ENCODE peak calls at places on chromosomes 1 and 21, in ten cellular contexts. W is cardiac muscle cell, A is H9, S is pancreas, Y is IMR-90, X is tibial artery, U is HCT116, T is heart left ventricle, N is neuronal stem cell, D is heart right ventricle. E is an unnamed sample.

GRCh38 chr1:78072216-78072615 is 26.4 kb downstream of the GIPC2 start:
- DNase-seq in W (no peak), A (no peak), S (no peak), Y (no peak), X (no peak), U (no peak), T (no peak), N (no peak), D (no peak), E (no peak)

GRCh38 chr1:6730473-6730872 is 28.9 kb upstream of the DNAJC11 start:
- DNase-seq in W (no peak), A (peak; percentile 45), S (no peak), Y (no peak), X (no peak), U (no peak), T (no peak), N (no peak), D (no peak), E (no peak)

GRCh38 chr1:11645670-11646265 is 8.5 kb downstream of the FBXO2 start:
- DNase-seq in W (peak; percentile 89), A (peak; percentile 84), S (peak; percentile 60), Y (peak; percentile 60), X (peak; percentile 55), U (peak; percentile 62), T (peak; percentile 76), N (peak; percentile 76), D (peak; percentile 69), E (peak; percentile 74)

GRCh38 chr1:170267317-170267716 is 121.6 kb downstream of the NTMT2 start:
- DNase-seq in W (peak; percentile 10), A (peak; percentile 36), S (no peak), Y (peak; percentile 8), X (no peak), U (peak; percentile 19), T (no peak), N (no peak), D (no peak), E (no peak)

GRCh38 chr1:117702654-117703053 is 96.8 kb downstream of the TENT5C start:
- DNase-seq in W (no peak), A (no peak), S (no peak), Y (no peak), X (no peak), U (no peak), T (no peak), N (no peak), D (no peak), E (no peak)

GRCh38 chr1:246492611-246493245 is 14.4 kb downstream of the SMYD3 start:
- DNase-seq in W (peak; percentile 87), A (peak; percentile 60), S (peak; percentile 31), Y (peak; percentile 79), X (peak; percentile 29), U (peak; percentile 39), T (peak; percentile 69), N (peak; percentile 39), D (peak; percentile 73), E (no peak)

GRCh38 chr1:36087233-36088123 is 1.2 kb upstream of the ADPRS start:
- DNase-seq in W (no peak), A (peak; percentile 37), S (no peak), Y (no peak), X (no peak), U (no peak), T (no peak), N (no peak), D (no peak), E (no peak)

GRCh38 chr1:173489149-173489600 is 12.0 kb downstream of the PRDX6 start:
- DNase-seq in W (no peak), A (peak; percentile 58), S (no peak), Y (peak; percentile 20), X (no peak), U (no peak), T (no peak), N (no peak), D (no peak), E (no peak)

GRCh38 chr1:87428883-87429282 is 100.2 kb downstream of the LMO4 start:
- DNase-seq in W (no peak), A (no peak), S (no peak), Y (no peak), X (no peak), U (no peak), T (no peak), N (peak; percentile 12), D (no peak), E (no peak)

GRCh38 chr1:64474639-64475038 is 4.7 kb downstream of the CACHD1 start:
- DNase-seq in W (no peak), A (no peak), S (peak; percentile 69), Y (no peak), X (peak; percentile 31), U (no peak), T (peak; percentile 75), N (no peak), D (peak; percentile 38), E (no peak)

GRCh38 chr1:156600733-156601121 is 552 bp downstream of the GPATCH4 start:
- DNase-seq in W (no peak), A (no peak), S (no peak), Y (no peak), X (no peak), U (no peak), T (no peak), N (no peak), D (no peak), E (no peak)

GRCh38 chr21:32387151-32387550 is 5.7 kb downstream of the URB1 start:
- DNase-seq in W (no peak), A (no peak), S (no peak), Y (no peak), X (no peak), U (no peak), T (no peak), N (no peak), D (no peak), E (no peak)

GRCh38 chr1:78146137-78146822 is 100.5 kb downstream of the GIPC2 start:
- DNase-seq in W (no peak), A (no peak), S (no peak), Y (no peak), X (no peak), U (no peak), T (no peak), N (no peak), D (no peak), E (no peak)

GRCh38 chr1:41400235-41400634 is 39.0 kb downstream of the FOXO6 start:
- DNase-seq in W (no peak), A (no peak), S (no peak), Y (no peak), X (no peak), U (no peak), T (no peak), N (no peak), D (no peak), E (no peak)

GRCh38 chr21:42157606-42158310 is 61.2 kb upstream of the ABCG1 start:
- DNase-seq in W (no peak), A (peak; percentile 26), S (no peak), Y (no peak), X (no peak), U (no peak), T (no peak), N (no peak), D (no peak), E (no peak)
- H3K27ac ChIP-seq in W (no peak overlapping the region), A (no peak overlapping the region), S (no peak overlapping the region), Y (no peak overlapping the region), X (no peak overlapping the region), U (no peak overlapping the region), T (no peak overlapping the region), N (no peak overlapping the region), D (no peak overlapping the region), E (no peak overlapping the region)

GRCh38 chr1:114196992-114197907 is 43.6 kb upstream of the SYT6 start:
- DNase-seq in W (no peak), A (no peak), S (no peak), Y (no peak), X (no peak), U (no peak), T (no peak), N (no peak), D (no peak), E (no peak)

GRCh38 chr1:114206392-114206791 is 52.7 kb upstream of the SYT6 start:
- DNase-seq in W (no peak), A (peak; percentile 18), S (no peak), Y (no peak), X (no peak), U (no peak), T (no peak), N (no peak), D (no peak), E (no peak)

GRCh38 chr1:114203722-114204121 is 50.1 kb upstream of the SYT6 start:
- DNase-seq in W (no peak), A (no peak), S (no peak), Y (no peak), X (no peak), U (no peak), T (no peak), N (no peak), D (no peak), E (no peak)

GRCh38 chr1:114199017-114199594 is 45.4 kb upstream of the SYT6 start:
- DNase-seq in W (no peak), A (no peak), S (peak; percentile 12), Y (no peak), X (no peak), U (no peak), T (no peak), N (no peak), D (no peak), E (no peak)

DNA sequence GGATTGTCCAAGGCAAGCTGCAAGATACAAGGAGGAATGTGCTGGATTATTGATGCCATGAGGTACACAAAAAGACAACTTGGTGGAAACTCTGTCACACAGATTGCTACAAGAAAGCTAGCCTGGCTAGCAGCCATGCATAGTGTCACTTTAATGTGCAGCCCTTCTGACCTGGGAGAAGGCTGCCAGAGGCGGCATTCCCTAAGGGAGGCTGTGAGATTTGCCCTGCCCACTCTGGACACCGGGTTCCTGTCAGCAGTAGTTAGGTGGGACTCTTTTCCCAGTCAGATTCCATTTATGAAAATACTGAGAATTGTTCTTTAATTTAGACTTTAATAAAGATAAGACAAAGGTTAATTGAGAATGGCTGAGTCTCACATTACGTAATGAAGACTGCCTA is 47.8 kb upstream of the SYT6 start:
- DNase-seq in W (no peak), A (no peak), S (no peak), Y (no peak), X (no peak), U (no peak), T (no peak), N (no peak), D (no peak), E (no peak)
- H3K27ac ChIP-seq in W (no peak overlapping the region), A (no peak overlapping the region), S (no peak overlapping the region), Y (no peak overlapping the region), X (no peak overlapping the region), U (no peak overlapping the region), T (no peak overlapping the region), N (no peak overlapping the region), D (no peak overlapping the region), E (no peak overlapping the region)

GRCh38 chr21:45320261-45320990 is 32.7 kb upstream of the POFUT2 start:
- DNase-seq in W (no peak), A (peak; percentile 23), S (no peak), Y (no peak), X (no peak), U (no peak), T (peak; percentile 71), N (no peak), D (no peak), E (no peak)
- H3K27ac ChIP-seq in W (peak overlapping the region; percentile 94), A (no peak overlapping the region), S (peak overlapping the region; percentile 7), Y (no peak overlapping the region), X (peak overlapping the region; percentile 99), U (peak overlapping the region; percentile 70), T (peak overlapping the region; percentile 90), N (no peak overlapping the region), D (peak overlapping the region; percentile 87), E (no peak overlapping the region)

DNA sequence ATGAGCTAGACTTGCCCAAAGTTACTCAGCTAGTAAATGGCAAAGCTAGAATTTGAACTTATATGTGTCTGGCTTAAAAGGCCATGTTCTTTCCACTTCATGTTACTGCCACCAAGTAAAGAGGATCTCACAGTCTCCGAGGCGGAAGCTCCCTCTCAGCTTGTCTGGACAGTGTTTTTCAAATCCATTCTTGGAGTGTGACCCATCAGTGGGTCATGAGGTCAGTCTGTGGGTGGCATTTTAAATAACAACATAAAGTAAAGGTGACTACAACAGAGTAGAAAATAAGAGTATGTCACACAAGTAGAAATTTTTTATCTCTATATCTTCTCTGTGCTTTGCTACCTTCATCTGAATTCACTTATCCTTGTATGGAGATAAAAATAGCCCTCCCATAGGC is 3.2 kb upstream of the HMGB4 start:
- DNase-seq in W (no peak), A (no peak), S (no peak), Y (no peak), X (no peak), U (no peak), T (no peak), N (no peak), D (no peak), E (no peak)
- H3K27ac ChIP-seq in W (no peak overlapping the region), A (no peak overlapping the region), S (no peak overlapping the region), Y (no peak overlapping the region), X (no peak overlapping the region), U (no peak overlapping the region), T (no peak overlapping the region), N (no peak overlapping the region), D (no peak overlapping the region), E (no peak overlapping the region)